ENCODE peak calls at places on chromosome 16, in eight cellular contexts. One of them, this sample, is unnamed.

GRCh38 chr16:86485746-86486145 is 24.6 kb upstream of the FOXF1 start:
- DNase-seq in CD8-positive, alpha-beta T cell: no peak
- DNase-seq in HFFc6: no peak
- DNase-seq in GM12865: no peak
- DNase-seq in MM.1S: no peak
- DNase-seq in fibroblast of lung: no peak
- DNase-seq in GM12878: no peak
- DNase-seq in mesothelial cell of epicardium: no peak
- DNase-seq in this sample: no peak

GRCh38 chr16:13426736-13427135 is 493.2 kb upstream of the ERCC4 start:
- DNase-seq in mesothelial cell of epicardium: no peak
- DNase-seq in MM.1S: no peak
- DNase-seq in CD8-positive, alpha-beta T cell: no peak
- DNase-seq in GM12865: no peak
- DNase-seq in fibroblast of lung: no peak
- DNase-seq in GM12878: no peak
- DNase-seq in HFFc6: no peak
- DNase-seq in this sample: no peak

GRCh38 chr16:1674751-1675664 is 3.1 kb upstream of the JPT2 start:
- DNase-seq in GM12878: no peak
- DNase-seq in MM.1S: no peak
- DNase-seq in GM12865: no peak
- DNase-seq in CD8-positive, alpha-beta T cell: no peak
- DNase-seq in mesothelial cell of epicardium: no peak
- DNase-seq in fibroblast of lung: peak; percentile 87
- DNase-seq in HFFc6: peak; percentile 76
- DNase-seq in this sample: no peak

GRCh38 chr16:73390491-73390890 is 342.6 kb upstream of the ZFHX3 start:
- DNase-seq in mesothelial cell of epicardium: no peak
- DNase-seq in HFFc6: no peak
- DNase-seq in fibroblast of lung: no peak
- DNase-seq in GM12878: no peak
- DNase-seq in GM12865: no peak
- DNase-seq in MM.1S: no peak
- DNase-seq in CD8-positive, alpha-beta T cell: no peak
- DNase-seq in this sample: no peak

GRCh38 chr16:49504626-49505025 is 131.0 kb downstream of the C16orf78 start:
- DNase-seq in GM12878: no peak
- DNase-seq in CD8-positive, alpha-beta T cell: no peak
- DNase-seq in fibroblast of lung: no peak
- DNase-seq in HFFc6: no peak
- DNase-seq in mesothelial cell of epicardium: no peak
- DNase-seq in GM12865: no peak
- DNase-seq in MM.1S: no peak
- DNase-seq in this sample: no peak

GRCh38 chr16:88726981-88727380 is 20.7 kb downstream of the CTU2 start:
- DNase-seq in fibroblast of lung: no peak
- DNase-seq in HFFc6: no peak
- DNase-seq in CD8-positive, alpha-beta T cell: no peak
- DNase-seq in GM12865: no peak
- DNase-seq in MM.1S: no peak
- DNase-seq in GM12878: no peak
- DNase-seq in mesothelial cell of epicardium: no peak
- DNase-seq in this sample: no peak

GRCh38 chr16:25051446-25052160 is 36.4 kb upstream of the ARHGAP17 start:
- DNase-seq in HFFc6: peak; percentile 18
- DNase-seq in GM12865: peak; percentile 34
- DNase-seq in MM.1S: no peak
- DNase-seq in GM12878: no peak
- DNase-seq in mesothelial cell of epicardium: no peak
- DNase-seq in fibroblast of lung: peak; percentile 76
- DNase-seq in CD8-positive, alpha-beta T cell: no peak
- DNase-seq in this sample: no peak

GRCh38 chr16:55126456-55126855 is 195.8 kb downstream of the IRX5 start:
- DNase-seq in CD8-positive, alpha-beta T cell: no peak
- DNase-seq in HFFc6: no peak
- DNase-seq in mesothelial cell of epicardium: no peak
- DNase-seq in fibroblast of lung: no peak
- DNase-seq in MM.1S: no peak
- DNase-seq in GM12865: no peak
- DNase-seq in GM12878: no peak
- DNase-seq in this sample: no peak

GRCh38 chr16:80197790-80198201 is 343.0 kb upstream of the DYNLRB2 start:
- DNase-seq in MM.1S: no peak
- DNase-seq in HFFc6: peak; percentile 92
- DNase-seq in fibroblast of lung: peak; percentile 97
- DNase-seq in GM12865: no peak
- DNase-seq in mesothelial cell of epicardium: no peak
- DNase-seq in CD8-positive, alpha-beta T cell: no peak
- DNase-seq in GM12878: no peak
- DNase-seq in this sample: peak; percentile 71

GRCh38 chr16:54936979-54937672 is 6.5 kb downstream of the IRX5 start:
- DNase-seq in GM12878: no peak
- DNase-seq in MM.1S: no peak
- DNase-seq in CD8-positive, alpha-beta T cell: no peak
- DNase-seq in fibroblast of lung: peak; percentile 66
- DNase-seq in mesothelial cell of epicardium: peak; percentile 80
- DNase-seq in GM12865: no peak
- DNase-seq in HFFc6: peak; percentile 32
- DNase-seq in this sample: no peak

GRCh38 chr16:74280448-74280847 is 16.2 kb upstream of the PSMD7 start:
- DNase-seq in mesothelial cell of epicardium: no peak
- DNase-seq in GM12865: no peak
- DNase-seq in CD8-positive, alpha-beta T cell: no peak
- DNase-seq in MM.1S: no peak
- DNase-seq in GM12878: no peak
- DNase-seq in HFFc6: no peak
- DNase-seq in fibroblast of lung: no peak
- DNase-seq in this sample: no peak

GRCh38 chr16:67100569-67101300 is 9.0 kb upstream of the PHAF1 start:
- DNase-seq in mesothelial cell of epicardium: no peak
- DNase-seq in CD8-positive, alpha-beta T cell: no peak
- DNase-seq in GM12865: peak; percentile 45
- DNase-seq in HFFc6: peak; percentile 48
- DNase-seq in fibroblast of lung: peak; percentile 35
- DNase-seq in MM.1S: peak; percentile 27
- DNase-seq in GM12878: no peak
- DNase-seq in this sample: no peak

GRCh38 chr16:79395631-79396030 is 204.9 kb downstream of the MAF start:
- DNase-seq in CD8-positive, alpha-beta T cell: no peak
- DNase-seq in mesothelial cell of epicardium: no peak
- DNase-seq in fibroblast of lung: no peak
- DNase-seq in HFFc6: no peak
- DNase-seq in MM.1S: no peak
- DNase-seq in GM12865: no peak
- DNase-seq in GM12878: no peak
- DNase-seq in this sample: no peak

GRCh38 chr16:82796047-82796446 is 169.3 kb downstream of the CDH13 start:
- DNase-seq in MM.1S: no peak
- DNase-seq in CD8-positive, alpha-beta T cell: no peak
- DNase-seq in GM12865: no peak
- DNase-seq in fibroblast of lung: no peak
- DNase-seq in GM12878: no peak
- DNase-seq in mesothelial cell of epicardium: no peak
- DNase-seq in HFFc6: no peak
- DNase-seq in this sample: no peak

GRCh38 chr16:67120025-67120424 is 10.3 kb downstream of the PHAF1 start:
- DNase-seq in mesothelial cell of epicardium: no peak
- DNase-seq in fibroblast of lung: no peak
- DNase-seq in GM12878: no peak
- DNase-seq in MM.1S: no peak
- DNase-seq in HFFc6: no peak
- DNase-seq in CD8-positive, alpha-beta T cell: no peak
- DNase-seq in GM12865: no peak
- DNase-seq in this sample: no peak

GRCh38 chr16:47732122-47732805 is 271.1 kb downstream of the PHKB start:
- DNase-seq in GM12865: no peak
- DNase-seq in mesothelial cell of epicardium: no peak
- DNase-seq in fibroblast of lung: peak; percentile 99
- DNase-seq in HFFc6: peak; percentile 76
- DNase-seq in MM.1S: no peak
- DNase-seq in GM12878: no peak
- DNase-seq in CD8-positive, alpha-beta T cell: no peak
- DNase-seq in this sample: peak; percentile 65
- TF ChIP-seq CTCF in GM12865: no peak
- TF ChIP-seq CTCF in mesothelial cell of epicardium: no peak
- TF ChIP-seq CTCF in fibroblast of lung: no peak
- TF ChIP-seq CTCF in HFFc6: no peak
- TF ChIP-seq CTCF in MM.1S: no peak
- TF ChIP-seq CTCF in GM12878: no peak
- TF ChIP-seq CTCF in CD8-positive, alpha-beta T cell: no peak
- TF ChIP-seq CTCF in this sample: no peak

GRCh38 chr16:84047626-84048025 is 5.0 kb upstream of the SLC38A8 start:
- DNase-seq in mesothelial cell of epicardium: no peak
- DNase-seq in MM.1S: no peak
- DNase-seq in GM12878: no peak
- DNase-seq in fibroblast of lung: no peak
- DNase-seq in CD8-positive, alpha-beta T cell: no peak
- DNase-seq in HFFc6: no peak
- DNase-seq in GM12865: no peak
- DNase-seq in this sample: no peak

GRCh38 chr16:84047206-84047605 is 4.6 kb upstream of the SLC38A8 start:
- DNase-seq in fibroblast of lung: no peak
- DNase-seq in HFFc6: no peak
- DNase-seq in MM.1S: no peak
- DNase-seq in GM12865: no peak
- DNase-seq in GM12878: no peak
- DNase-seq in mesothelial cell of epicardium: no peak
- DNase-seq in CD8-positive, alpha-beta T cell: no peak
- DNase-seq in this sample: no peak

GRCh38 chr16:84048871-84049270 is 6.3 kb upstream of the SLC38A8 start:
- DNase-seq in GM12865: no peak
- DNase-seq in GM12878: no peak
- DNase-seq in fibroblast of lung: no peak
- DNase-seq in HFFc6: no peak
- DNase-seq in MM.1S: no peak
- DNase-seq in CD8-positive, alpha-beta T cell: no peak
- DNase-seq in mesothelial cell of epicardium: no peak
- DNase-seq in this sample: no peak

GRCh38 chr16:84049403-84050060 is 6.9 kb upstream of the SLC38A8 start:
- DNase-seq in mesothelial cell of epicardium: no peak
- DNase-seq in GM12865: no peak
- DNase-seq in fibroblast of lung: no peak
- DNase-seq in MM.1S: no peak
- DNase-seq in CD8-positive, alpha-beta T cell: no peak
- DNase-seq in GM12878: no peak
- DNase-seq in HFFc6: no peak
- DNase-seq in this sample: no peak

DNA sequence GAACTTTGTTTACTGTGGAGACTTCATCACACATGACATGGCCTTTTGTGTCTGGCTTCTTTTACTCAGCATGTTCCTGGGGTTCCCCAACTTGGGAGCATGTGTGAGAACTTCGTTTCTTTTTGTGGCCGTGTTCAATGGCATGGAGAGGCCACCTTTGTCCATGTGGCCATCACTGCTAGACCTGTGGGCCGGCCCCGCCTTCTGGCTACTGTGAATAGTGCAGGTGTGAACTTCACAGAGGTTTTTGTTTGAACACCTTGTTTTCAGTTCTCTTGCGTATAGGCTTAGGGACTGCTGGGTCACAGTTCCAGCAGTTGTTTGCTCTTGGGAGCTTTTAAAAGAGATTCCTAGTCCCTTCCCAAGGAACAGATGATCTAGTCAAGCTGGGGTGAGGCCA is 5.7 kb upstream of the SLC38A8 start:
- DNase-seq in fibroblast of lung: no peak
- DNase-seq in CD8-positive, alpha-beta T cell: no peak
- DNase-seq in GM12878: no peak
- DNase-seq in mesothelial cell of epicardium: no peak
- DNase-seq in MM.1S: no peak
- DNase-seq in GM12865: no peak
- DNase-seq in HFFc6: no peak
- DNase-seq in this sample: no peak
- TF ChIP-seq CTCF in fibroblast of lung: no peak
- TF ChIP-seq CTCF in CD8-positive, alpha-beta T cell: no peak
- TF ChIP-seq CTCF in GM12878: no peak
- TF ChIP-seq CTCF in mesothelial cell of epicardium: no peak
- TF ChIP-seq CTCF in MM.1S: no peak
- TF ChIP-seq CTCF in GM12865: no peak
- TF ChIP-seq CTCF in HFFc6: peak; percentile 37
- TF ChIP-seq CTCF in this sample: peak; percentile 12

DNA sequence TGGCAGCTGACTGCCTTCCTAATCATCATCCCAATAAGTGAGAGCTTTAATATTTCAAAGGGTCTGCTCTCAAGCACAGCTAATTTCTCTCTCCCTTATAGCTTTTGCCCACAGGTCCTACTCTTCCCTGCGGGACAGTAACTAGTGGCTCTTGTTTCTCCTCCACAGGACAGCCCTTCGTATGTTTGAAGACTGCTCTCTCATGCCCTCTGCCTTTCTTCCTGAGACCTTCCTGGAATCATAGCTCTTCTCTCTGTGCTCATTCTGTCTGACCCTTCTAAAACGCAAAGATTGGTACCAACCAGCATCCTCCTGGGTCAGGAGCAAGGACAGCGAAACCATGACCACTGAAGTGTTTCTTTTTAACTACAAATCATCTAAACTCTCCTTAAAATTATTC is 168.9 kb downstream of the GRIN2A start:
- DNase-seq in CD8-positive, alpha-beta T cell: no peak
- DNase-seq in mesothelial cell of epicardium: no peak
- DNase-seq in GM12878: no peak
- DNase-seq in fibroblast of lung: no peak
- DNase-seq in MM.1S: no peak
- DNase-seq in HFFc6: no peak
- DNase-seq in GM12865: no peak
- DNase-seq in this sample: no peak
- TF ChIP-seq CTCF in CD8-positive, alpha-beta T cell: no peak
- TF ChIP-seq CTCF in mesothelial cell of epicardium: no peak
- TF ChIP-seq CTCF in GM12878: no peak
- TF ChIP-seq CTCF in fibroblast of lung: no peak
- TF ChIP-seq CTCF in MM.1S: no peak
- TF ChIP-seq CTCF in HFFc6: no peak
- TF ChIP-seq CTCF in GM12865: no peak
- TF ChIP-seq CTCF in this sample: no peak

GRCh38 chr16:89923640-89924297 is 627 bp downstream of the TUBB3 start:
- DNase-seq in GM12865: no peak
- DNase-seq in HFFc6: no peak
- DNase-seq in CD8-positive, alpha-beta T cell: no peak
- DNase-seq in MM.1S: no peak
- DNase-seq in fibroblast of lung: no peak
- DNase-seq in GM12878: no peak
- DNase-seq in mesothelial cell of epicardium: no peak
- DNase-seq in this sample: no peak

GRCh38 chr16:89924925-89925307 is 1.8 kb downstream of the TUBB3 start:
- DNase-seq in GM12878: no peak
- DNase-seq in HFFc6: no peak
- DNase-seq in GM12865: peak; percentile 15
- DNase-seq in MM.1S: no peak
- DNase-seq in CD8-positive, alpha-beta T cell: no peak
- DNase-seq in mesothelial cell of epicardium: no peak
- DNase-seq in fibroblast of lung: no peak
- DNase-seq in this sample: no peak

GRCh38 chr16:89922884-89923639 is at the start of gene TUBB3:
- DNase-seq in HFFc6: peak; percentile 80
- DNase-seq in CD8-positive, alpha-beta T cell: no peak
- DNase-seq in mesothelial cell of epicardium: peak; percentile 80
- DNase-seq in MM.1S: peak; percentile 45
- DNase-seq in GM12865: peak; percentile 63
- DNase-seq in GM12878: no peak
- DNase-seq in fibroblast of lung: peak; percentile 80
- DNase-seq in this sample: no peak

GRCh38 chr16:89924298-89924924 is 1.3 kb downstream of the TUBB3 start:
- DNase-seq in MM.1S: no peak
- DNase-seq in mesothelial cell of epicardium: peak; percentile 64
- DNase-seq in HFFc6: peak; percentile 52
- DNase-seq in CD8-positive, alpha-beta T cell: peak; percentile 30
- DNase-seq in GM12878: no peak
- DNase-seq in fibroblast of lung: peak; percentile 36
- DNase-seq in GM12865: peak; percentile 37
- DNase-seq in this sample: no peak

GRCh38 chr16:89925596-89926079 is 2.5 kb downstream of the TUBB3 start:
- DNase-seq in CD8-positive, alpha-beta T cell: no peak
- DNase-seq in mesothelial cell of epicardium: no peak
- DNase-seq in HFFc6: peak; percentile 28
- DNase-seq in GM12878: no peak
- DNase-seq in fibroblast of lung: no peak
- DNase-seq in MM.1S: no peak
- DNase-seq in GM12865: no peak
- DNase-seq in this sample: no peak
- TF ChIP-seq CTCF in CD8-positive, alpha-beta T cell: no peak
- TF ChIP-seq CTCF in mesothelial cell of epicardium: no peak
- TF ChIP-seq CTCF in HFFc6: peak; percentile 28
- TF ChIP-seq CTCF in GM12878: no peak
- TF ChIP-seq CTCF in fibroblast of lung: peak; percentile 13
- TF ChIP-seq CTCF in MM.1S: no peak
- TF ChIP-seq CTCF in GM12865: no peak
- TF ChIP-seq CTCF in this sample: no peak